ENCODE peak calls at places on chromosomes 6 and 20, in nine cellular contexts. Z, L, O, E, W, J, U, P and B are unnamed samples.

GRCh38 chr6:26198626-26199056 is 111.4 kb downstream of the HFE start:
- DNase-seq in Z (peak), L (no peak), O (no peak), E (no peak), W (no peak), J (no peak), U (no peak), P (no peak), B (no peak)

GRCh38 chr6:130969807-130970491 is 93.1 kb downstream of the EPB41L2 start:
- DNase-seq in Z (no peak), L (no peak), O (no peak), E (no peak), W (no peak), J (peak), U (no peak), P (no peak), B (no peak)

GRCh38 chr20:50762435-50763201 is 31.2 kb downstream of the PARD6B start:
- DNase-seq in Z (no peak), L (no peak), O (no peak), E (no peak), W (peak), J (no peak), U (no peak), P (peak), B (peak)

GRCh38 chr6:157985378-157986155 is 3.9 kb downstream of the SYNJ2 start:
- DNase-seq in Z (no peak), L (peak), O (no peak), E (no peak), W (peak), J (no peak), U (no peak), P (peak), B (no peak)

GRCh38 chr6:85670573-85670972 is 27.9 kb upstream of the SYNCRIP start:
- DNase-seq in Z (no peak), L (peak), O (no peak), E (no peak), W (no peak), J (peak), U (peak), P (no peak), B (peak)

GRCh38 chr6:143744593-143745151 is 66.9 kb downstream of the PHACTR2 start:
- DNase-seq in Z (no peak), L (no peak), O (no peak), E (no peak), W (peak), J (peak), U (no peak), P (no peak), B (peak)

GRCh38 chr20:44392776-44393607 is 37.5 kb downstream of the HNF4A start:
- DNase-seq in Z (no peak), L (no peak), O (no peak), E (no peak), W (no peak), J (no peak), U (no peak), P (no peak), B (no peak)

GRCh38 chr6:50637267-50637666 is 76.1 kb upstream of the TFAP2D start:
- DNase-seq in Z (no peak), L (no peak), O (no peak), E (no peak), W (no peak), J (no peak), U (no peak), P (no peak), B (no peak)

GRCh38 chr6:152380351-152380767 is 256.8 kb downstream of the SYNE1 start:
- DNase-seq in Z (no peak), L (no peak), O (no peak), E (peak), W (no peak), J (peak), U (no peak), P (no peak), B (peak)

GRCh38 chr20:20677186-20677585 is 35.3 kb downstream of the RALGAPA2 start:
- DNase-seq in Z (no peak), L (no peak), O (no peak), E (no peak), W (no peak), J (no peak), U (no peak), P (no peak), B (peak)

GRCh38 chr6:12126051-12126450 is 113.9 kb downstream of the HIVEP1 start:
- DNase-seq in Z (no peak), L (no peak), O (no peak), E (no peak), W (no peak), J (no peak), U (no peak), P (no peak), B (no peak)